ENCODE peak calls at places on chromosomes 7 and 10, in five cellular contexts. J is ureter, R is GM23338, T is HFF-Myc, P is GM23248. Q is an unnamed sample.

GRCh38 chr10:115969591-115969990 is 303.4 kb downstream of the GFRA1 start:
- DNase-seq in J (no peak), R (no peak), T (no peak), P (peak; percentile 49), Q (no peak)

GRCh38 chr10:57692255-57692980 is 575.3 kb downstream of the IPMK start:
- DNase-seq in J (no peak), R (peak; percentile 59), T (peak; percentile 49), P (peak; percentile 87), Q (no peak)

GRCh38 chr10:73810735-73811465 is 498 bp downstream of the NDST2 start:
- DNase-seq in J (no peak), R (peak; percentile 66), T (no peak), P (peak; percentile 60), Q (peak; percentile 35)

GRCh38 chr10:95517536-95518454 is 43.4 kb downstream of the SORBS1 start:
- DNase-seq in J (peak; percentile 59), R (no peak), T (no peak), P (peak; percentile 57), Q (peak; percentile 58)

GRCh38 chr10:107264742-107265141 is 100.2 kb upstream of the SORCS1 start:
- DNase-seq in J (no peak), R (peak; percentile 92), T (no peak), P (no peak), Q (no peak)

GRCh38 chr7:41007351-41007751 is 695.5 kb downstream of the INHBA start:
- DNase-seq in J (no peak), R (no peak), T (no peak), P (no peak), Q (no peak)

GRCh38 chr7:155509025-155509724 is 37.2 kb downstream of the CNPY1 start:
- DNase-seq in J (no peak), R (peak; percentile 71), T (no peak), P (no peak), Q (no peak)

GRCh38 chr10:76396126-76396525 is 964.7 kb downstream of the LRMDA start:
- DNase-seq in J (no peak), R (no peak), T (no peak), P (no peak), Q (no peak)

GRCh38 chr7:39252916-39253315 is 275.2 kb downstream of the POU6F2 start:
- DNase-seq in J (no peak), R (peak; percentile 46), T (no peak), P (peak; percentile 44), Q (no peak)

GRCh38 chr7:129225206-129225930 is 538 bp downstream of the AHCYL2 start:
- DNase-seq in J (peak; percentile 58), R (peak; percentile 76), T (no peak), P (peak; percentile 73), Q (peak; percentile 55)

GRCh38 chr7:1920266-1920681 is 250.2 kb downstream of the ELFN1 start:
- DNase-seq in J (no peak), R (no peak), T (no peak), P (peak; percentile 77), Q (no peak)

GRCh38 chr7:100509213-100509612 is 25.5 kb downstream of the NYAP1 start:
- DNase-seq in J (peak; percentile 72), R (no peak), T (no peak), P (peak; percentile 63), Q (no peak)

GRCh38 chr7:131164025-131164899 is 163.4 kb upstream of the MKLN1 start:
- DNase-seq in J (no peak), R (peak; percentile 15), T (peak; percentile 69), P (peak; percentile 91), Q (no peak)